ENCODE peak calls at places on chromosomes 1 and 21, in five cellular contexts. L is HCT116, F is K562, E is GM12878, R is HepG2. D is an unnamed sample. For H3K27me3, the result is how much of the 10 kb centered on the place peaks cover.

GRCh38 chr1:6585081-6585722 is 5.4 kb downstream of the ZBTB48 start:
- DNase-seq in E (no peak), F (no peak), R (no peak), L (no peak), D (no peak)

GRCh38 chr1:1956586-1957532 is 37.8 kb upstream of the TMEM52 start:
- DNase-seq in R (no peak), E (no peak), F (no peak), L (no peak), D (no peak)

GRCh38 chr21:41345934-41346685 is 15.7 kb upstream of the MX2 start:
- DNase-seq in L (no peak), F (no peak), E (no peak), R (no peak), D (no peak)

GRCh38 chr1:156414440-156415064 is 45.5 kb downstream of the RHBG start:
- DNase-seq in F (peak), L (no peak), R (no peak), E (no peak), D (peak)

GRCh38 chr1:163205513-163205912 is 2.8 kb upstream of the RGS5 start:
- DNase-seq in L (no peak), F (no peak), R (no peak), E (no peak), D (no peak)

GRCh38 chr1:119742193-119742592 is 26.5 kb downstream of the HMGCS2 start:
- DNase-seq in E (no peak), L (no peak), R (no peak), F (no peak), D (no peak)

GRCh38 chr1:246971322-246971721 is 36.5 kb downstream of the ZNF695 start:
- DNase-seq in R (peak), F (peak), E (no peak), L (no peak), D (peak)

GRCh38 chr21:25496825-25497482 is 110.3 kb downstream of the MRPL39 start:
- DNase-seq in L (no peak), E (no peak), F (no peak), R (no peak), D (no peak)

GRCh38 chr1:93629101-93630059 is 52.3 kb downstream of the BCAR3 start:
- DNase-seq in E (peak), R (peak), L (peak), F (peak), D (no peak)

GRCh38 chr1:222382171-222382570 is 165.7 kb downstream of the HHIPL2 start:
- DNase-seq in F (no peak), L (no peak), E (no peak), R (no peak), D (no peak)

GRCh38 chr1:112165375-112165774 is 175.9 kb upstream of the KCND3 start:
- DNase-seq in L (no peak), E (no peak), F (no peak), R (no peak), D (no peak)

GRCh38 chr1:52613611-52614373 is 11.6 kb downstream of the GPX7 start:
- DNase-seq in F (peak), R (no peak), E (no peak), L (no peak), D (no peak)

GRCh38 chr1:207711285-207711684 is 40.6 kb upstream of the CD46 start:
- DNase-seq in L (peak), R (peak), F (no peak), E (no peak), D (peak)

GRCh38 chr1:233135833-233136232 is 159.7 kb downstream of the PCNX2 start:
- DNase-seq in E (no peak), F (no peak), R (no peak), L (no peak), D (no peak)

GRCh38 chr21:31337991-31338891 is 5.8 kb downstream of the TIAM1 start:
- DNase-seq in F (no peak), R (no peak), E (no peak), L (no peak), D (no peak)

GRCh38 chr1:232172556-232172955 is 457.4 kb downstream of the SIPA1L2 start:
- DNase-seq in F (no peak), L (no peak), E (no peak), R (no peak), D (no peak)

GRCh38 chr1:223872308-223872878 is 26.6 kb upstream of the TP53BP2 start:
- DNase-seq in E (no peak), L (no peak), R (no peak), F (no peak), D (no peak)

GRCh38 chr1:156555715-156556114 is 16.6 kb downstream of the IQGAP3 start:
- DNase-seq in R (no peak), L (no peak), E (no peak), F (no peak), D (no peak)

GRCh38 chr1:5758859-5759578 is 233.2 kb downstream of the NPHP4 start:
- DNase-seq in F (no peak), L (no peak), E (no peak), R (no peak), D (no peak)

GRCh38 chr1:214377886-214378285 is 96.9 kb downstream of the SMYD2 start:
- DNase-seq in L (no peak), F (no peak), R (no peak), E (no peak), D (no peak)

GRCh38 chr1:228404107-228404720 is 2.4 kb downstream of the TRIM11 start:
- DNase-seq in F (no peak), L (no peak), R (no peak), E (no peak), D (no peak)

GRCh38 chr1:15747378-15747777 is 5.1 kb downstream of the TMEM82 start:
- DNase-seq in R (no peak), E (no peak), F (no peak), L (no peak), D (no peak)

GRCh38 chr1:26949266-26949925 is 10.9 kb downstream of the KDF1 start:
- DNase-seq in E (no peak), R (no peak), L (no peak), F (no peak), D (no peak)

GRCh38 chr1:223513309-223513708 is 120.1 kb downstream of the CCDC185 start:
- DNase-seq in R (no peak), F (no peak), L (no peak), E (no peak), D (no peak)

GRCh38 chr1:174982971-174983689 is 16.6 kb upstream of the CACYBP start:
- DNase-seq in R (peak), E (no peak), L (peak), F (peak), D (no peak)

GRCh38 chr1:110130989-110131388 is 18.7 kb downstream of the UBL4B start:
- DNase-seq in R (no peak), L (no peak), E (no peak), F (no peak), D (no peak)
- H3K27me3 ChIP-seq in R (under half), L (under half), E (under half), F (half or more), D (under half)

GRCh38 chr1:204915856-204916485 is 45.3 kb downstream of the NFASC start:
- DNase-seq in R (no peak), E (no peak), L (no peak), F (no peak), D (no peak)
- TF ChIP-seq JUND in R (no peak), E (no peak), L (no peak), F (no peak), D (no peak)

DNA sequence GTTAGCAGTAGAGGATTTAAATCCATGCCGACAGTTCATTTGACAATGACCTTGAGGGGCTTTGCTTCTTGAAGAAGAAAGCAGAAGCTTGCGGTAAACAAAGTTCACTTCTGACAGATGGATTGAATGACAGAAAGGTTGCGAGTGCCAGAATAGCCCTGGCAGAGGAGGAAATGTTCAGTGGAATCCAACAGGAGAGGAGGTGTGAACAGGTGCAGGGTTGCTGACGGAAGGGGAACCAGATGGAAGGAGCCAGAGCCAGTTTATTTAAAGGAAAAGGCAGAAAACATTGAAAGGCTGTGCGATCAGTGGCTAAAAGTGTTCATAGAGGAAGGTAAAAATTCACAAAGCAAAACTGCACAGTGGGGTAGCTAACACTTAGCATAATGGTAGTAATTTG is 141.0 kb downstream of the SDCCAG8 start:
- DNase-seq in E (no peak), F (no peak), R (no peak), L (no peak), D (no peak)
- TF ChIP-seq SP1 in E (no peak), F (no peak), R (no peak), L (no peak), D (no peak)

DNA sequence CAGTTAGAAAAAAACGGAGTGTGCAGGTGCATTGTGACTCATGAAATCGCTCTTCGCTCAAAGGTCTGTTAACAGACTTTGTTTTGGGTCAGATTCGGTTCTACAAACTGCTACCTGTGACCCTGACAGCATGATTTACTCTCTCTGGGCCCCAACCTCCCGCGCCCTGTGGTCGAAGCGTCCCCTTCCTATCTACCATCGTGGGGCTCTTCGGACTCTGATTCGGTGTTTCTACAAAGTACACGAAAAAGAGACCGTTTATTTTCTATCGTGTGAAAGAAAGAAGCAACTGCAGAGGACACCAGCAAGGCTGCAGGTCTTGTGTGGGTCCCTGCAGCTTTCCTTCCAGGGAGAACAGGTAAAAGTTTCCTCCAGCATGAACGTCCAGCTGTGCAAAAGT is 29.4 kb upstream of the SLC19A1 start:
- DNase-seq in L (no peak), R (no peak), E (no peak), F (no peak), D (peak)
- H3K27me3 ChIP-seq in L (under half), R (under half), E (under half), F (half or more), D (under half)

GRCh38 chr1:76079475-76080227 is 5.1 kb downstream of the ST6GALNAC3 start:
- DNase-seq in E (no peak), L (no peak), R (no peak), F (no peak), D (no peak)
- TF ChIP-seq JUND in E (no peak), L (no peak), R (no peak), F (no peak), D (no peak)

GRCh38 chr1:18531503-18531845 is 50.7 kb downstream of the KLHDC7A start:
- DNase-seq in E (no peak), L (no peak), F (no peak), R (no peak), D (no peak)
- TF ChIP-seq SP1 in E (no peak), L (no peak), F (no peak), R (no peak), D (no peak)

DNA sequence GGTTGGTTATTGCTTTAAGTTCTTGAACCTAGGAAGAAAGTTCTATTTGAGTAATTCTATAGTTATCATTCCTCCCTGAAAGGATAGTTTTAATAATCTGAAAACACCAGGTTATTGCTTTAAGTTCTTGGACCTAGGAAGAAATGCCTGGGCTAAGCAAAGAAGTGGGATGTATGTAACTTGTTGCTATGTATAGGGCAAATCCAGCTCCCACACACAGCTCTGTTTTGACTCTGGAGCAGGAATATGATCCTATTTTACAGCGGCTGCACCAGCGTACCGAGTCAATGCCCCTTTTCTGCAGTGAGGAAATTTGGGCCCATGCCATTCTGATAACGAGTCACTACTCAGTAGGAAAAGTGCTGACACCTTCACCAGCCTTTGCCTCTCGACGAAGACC is 86.6 kb downstream of the WDR64 start:
- DNase-seq in E (no peak), L (no peak), R (no peak), F (no peak), D (no peak)
- H3K27me3 ChIP-seq in E (under half), L (under half), R (under half), F (under half), D (under half)

GRCh38 chr1:110953031-110953430 is 10.7 kb downstream of the LRIF1 start:
- DNase-seq in R (no peak), E (no peak), L (no peak), F (no peak), D (no peak)

GRCh38 chr1:110961902-110962301 is 1.8 kb downstream of the LRIF1 start:
- DNase-seq in R (no peak), L (no peak), F (no peak), E (no peak), D (no peak)

GRCh38 chr1:110956586-110956985 is 7.1 kb downstream of the LRIF1 start:
- DNase-seq in F (no peak), R (no peak), E (no peak), L (no peak), D (no peak)

GRCh38 chr1:110960777-110961420 is 2.8 kb downstream of the LRIF1 start:
- DNase-seq in F (peak), E (no peak), R (no peak), L (no peak), D (no peak)

GRCh38 chr1:110957798-110958197 is 5.9 kb downstream of the LRIF1 start:
- DNase-seq in F (no peak), L (no peak), R (no peak), E (no peak), D (no peak)
- TF ChIP-seq JUND in F (no peak), L (no peak), R (no peak), E (no peak), D (no peak)